ENCODE peak calls at places on chromosomes 2 and 18, in seven cellular contexts. X is tibial artery, N is GM13976, F is GOT3, R is SHP77, P is lower lobe of right lung, Z is IMR-90. W is an unnamed sample.

GRCh38 chr2:238629064-238629463 is 202.3 kb downstream of the ASB1 start:
- DNase-seq in X (no peak), N (no peak), F (no peak), R (no peak), P (no peak), Z (no peak), W (no peak)

GRCh38 chr18:62959481-62959880 is 244.1 kb downstream of the PHLPP1 start:
- DNase-seq in X (no peak), N (no peak), F (no peak), R (no peak), P (no peak), Z (peak), W (no peak)

GRCh38 chr2:240236217-240237111 is 96.0 kb upstream of the OTOS start:
- DNase-seq in X (no peak), N (no peak), F (no peak), R (peak), P (peak), Z (no peak), W (peak)

GRCh38 chr2:99640568-99641215 is 150.9 kb upstream of the REV1 start:
- DNase-seq in X (no peak), N (no peak), F (no peak), R (no peak), P (no peak), Z (peak), W (no peak)

GRCh38 chr18:68733693-68734092 is 18.8 kb upstream of the TMX3 start:
- DNase-seq in X (no peak), N (no peak), F (no peak), R (no peak), P (no peak), Z (peak), W (peak)

GRCh38 chr2:183063083-183063482 is 15.5 kb upstream of the DUSP19 start:
- DNase-seq in X (no peak), N (peak), F (no peak), R (no peak), P (no peak), Z (peak), W (peak)

GRCh38 chr2:225379861-225380260 is 19.6 kb upstream of the NYAP2 start:
- DNase-seq in X (no peak), N (no peak), F (no peak), R (no peak), P (no peak), Z (no peak), W (no peak)

GRCh38 chr2:190804182-190804795 is 76.3 kb upstream of the GLS start:
- DNase-seq in X (no peak), N (no peak), F (no peak), R (no peak), P (no peak), Z (peak), W (no peak)

GRCh38 chr2:86790828-86791561 is at the start of gene CD8A:
- DNase-seq in X (no peak), N (peak), F (no peak), R (no peak), P (no peak), Z (peak), W (peak)